ENCODE peak calls at places on chromosomes 1 and 21, in nine cellular contexts. Y, I, P, O, S, D, Q, B and H are unnamed samples.

GRCh38 chr1:3564921-3565831 is 46.1 kb downstream of the MEGF6 start:
- DNase-seq in P (no peak), I (no peak), S (peak), B (peak), Y (no peak), Q (no peak), O (peak), D (no peak), H (no peak)

GRCh38 chr21:42195378-42196031 is 23.4 kb upstream of the ABCG1 start:
- DNase-seq in Y (no peak), Q (peak), P (peak), B (no peak), I (no peak), D (peak), O (no peak), S (no peak), H (peak)

GRCh38 chr1:165073402-165074007 is 283.0 kb downstream of the LMX1A start:
- DNase-seq in B (no peak), S (no peak), I (peak), O (peak), P (peak), Y (no peak), D (peak), Q (no peak), H (no peak)

GRCh38 chr1:205772607-205773032 is 2.7 kb downstream of the RAB29 start:
- DNase-seq in D (no peak), I (no peak), S (no peak), Y (no peak), P (no peak), O (no peak), B (no peak), Q (no peak), H (no peak)

GRCh38 chr1:5992814-5993552 is 758 bp upstream of the NPHP4 start:
- DNase-seq in Y (no peak), P (no peak), O (no peak), B (peak), S (no peak), D (no peak), Q (peak), I (no peak), H (no peak)

GRCh38 chr1:119294199-119294598 is 74.4 kb upstream of the HAO2 start:
- DNase-seq in D (no peak), P (no peak), Y (no peak), O (no peak), Q (no peak), I (no peak), B (no peak), S (no peak), H (no peak)

GRCh38 chr1:17624540-17625256 is 85.2 kb downstream of the ARHGEF10L start:
- DNase-seq in B (no peak), Q (peak), P (peak), D (peak), I (no peak), Y (no peak), O (no peak), S (no peak), H (no peak)

GRCh38 chr1:18149113-18149641 is 41.6 kb downstream of the IGSF21 start:
- DNase-seq in Q (no peak), B (peak), Y (no peak), P (no peak), S (no peak), D (no peak), I (peak), O (no peak), H (no peak)

GRCh38 chr21:39538453-39539042 is 74.2 kb upstream of the B3GALT5 start:
- DNase-seq in S (no peak), I (no peak), Y (no peak), D (no peak), O (no peak), B (no peak), Q (no peak), P (no peak), H (no peak)

GRCh38 chr21:23887709-23888303 is 1719.5 kb downstream of the MRPL39 start:
- DNase-seq in D (no peak), Y (no peak), P (no peak), Q (no peak), B (no peak), S (no peak), I (no peak), O (no peak), H (no peak)

GRCh38 chr1:67052741-67053534 is 1.0 kb downstream of the SLC35D1 start:
- DNase-seq in Q (peak), Y (no peak), I (no peak), O (no peak), S (no peak), B (peak), D (peak), P (peak), H (peak)

GRCh38 chr1:228166170-228166936 is 749 bp downstream of the IBA57 start:
- DNase-seq in S (peak), Q (peak), D (peak), Y (peak), I (peak), O (no peak), P (peak), B (peak), H (peak)

GRCh38 chr1:26771643-26772321 is 16.0 kb upstream of the PIGV start:
- DNase-seq in Y (no peak), P (peak), O (no peak), S (no peak), D (peak), Q (peak), I (no peak), B (no peak), H (no peak)

GRCh38 chr1:235648954-235649721 is 446 bp downstream of the GNG4 start:
- DNase-seq in I (peak), O (peak), Q (peak), B (peak), D (peak), P (peak), S (peak), Y (no peak), H (no peak)